ENCODE peak calls at places on chromosome 12, in five cellular contexts. G is activated CD4-positive, alpha-beta T cell treated with anti-CD3 and anti-CD28 coated beads, Interleukin-2, amount 10 ng/mL, durations not matched to agents 7 days and 5 days; O is HS-27A; L is amniotic stem cell; B is NCI-H510A treated with DMSO at 0.1 percent for 48 hours. Q is an unnamed sample.

GRCh38 chr12:28775556-28775955 is 373.5 kb upstream of the FAR2 start:
- DNase-seq in G (no peak), O (no peak), L (no peak), B (no peak), Q (no peak)

GRCh38 chr12:70005864-70006618 is 181.0 kb downstream of the MYRFL start:
- DNase-seq in G (no peak), O (no peak), L (no peak), B (peak; percentile 15), Q (no peak)

GRCh38 chr12:31585271-31585670 is 5.7 kb downstream of the DENND5B start:
- DNase-seq in G (no peak), O (peak; percentile 90), L (no peak), B (no peak), Q (peak; percentile 52)

GRCh38 chr12:81208193-81208946 is 130.5 kb downstream of the ACSS3 start:
- DNase-seq in G (no peak), O (no peak), L (no peak), B (peak; percentile 17), Q (no peak)

GRCh38 chr12:26346748-26347147 is 151.4 kb downstream of the SSPN start:
- DNase-seq in G (no peak), O (no peak), L (no peak), B (no peak), Q (no peak)

GRCh38 chr12:1552978-1553471 is 41.4 kb downstream of the FBXL14 start:
- DNase-seq in G (no peak), O (no peak), L (peak; percentile 39), B (no peak), Q (no peak)

GRCh38 chr12:76976777-76977465 is 88.4 kb downstream of the E2F7 start:
- DNase-seq in G (no peak), O (no peak), L (no peak), B (no peak), Q (no peak)

GRCh38 chr12:52524898-52525591 is 4.9 kb upstream of the KRT5 start:
- DNase-seq in G (no peak), O (no peak), L (no peak), B (no peak), Q (no peak)

GRCh38 chr12:4148418-4149056 is 125.0 kb upstream of the CCND2 start:
- DNase-seq in G (no peak), O (no peak), L (no peak), B (no peak), Q (no peak)

GRCh38 chr12:124675881-124676688 is 108.7 kb upstream of the NCOR2 start:
- DNase-seq in G (no peak), O (no peak), L (no peak), B (no peak), Q (no peak)

GRCh38 chr12:104683831-104684503 is 227.2 kb downstream of the CHST11 start:
- DNase-seq in G (no peak), O (no peak), L (no peak), B (no peak), Q (no peak)

GRCh38 chr12:99043319-99043914 is 398.3 kb downstream of the APAF1 start:
- DNase-seq in G (peak; percentile 53), O (no peak), L (peak; percentile 2), B (peak; percentile 71), Q (no peak)